ENCODE peak calls at places on chromosomes 16 and 17, in six cellular contexts. Y, S, X, E, R and P are unnamed samples.

GRCh38 chr16:87955302-87956168 is 4.3 kb downstream of the BANP start:
- DNase-seq in R (peak), E (no peak), X (no peak), S (no peak), Y (no peak), P (no peak)

GRCh38 chr16:85142771-85143211 is 30.5 kb upstream of the CIBAR2 start:
- DNase-seq in Y (no peak), S (no peak), X (no peak), E (no peak), R (no peak), P (no peak)

GRCh38 chr17:45096141-45096540 is 35.0 kb downstream of the NMT1 start:
- DNase-seq in R (peak), E (no peak), X (no peak), S (no peak), Y (peak), P (peak)

GRCh38 chr17:27457405-27457730 is 1.1 kb downstream of the KSR1 start:
- DNase-seq in Y (no peak), R (no peak), E (no peak), X (no peak), S (no peak), P (peak)

GRCh38 chr17:41863074-41863843 is 2.0 kb downstream of the KLHL11 start:
- DNase-seq in E (no peak), S (no peak), R (no peak), X (no peak), Y (no peak), P (no peak)

GRCh38 chr17:28550858-28551257 is 1.6 kb downstream of the UNC119 start:
- DNase-seq in X (no peak), Y (no peak), E (no peak), S (peak), R (no peak), P (no peak)

GRCh38 chr17:61457226-61457983 is 5.2 kb downstream of the TBX4 start:
- DNase-seq in S (peak), Y (no peak), E (no peak), R (no peak), X (no peak), P (no peak)

GRCh38 chr17:14084955-14085354 is 15.7 kb downstream of the COX10 start:
- DNase-seq in E (no peak), R (no peak), Y (no peak), S (no peak), X (no peak), P (no peak)

GRCh38 chr16:84562174-84562815 is 55.6 kb downstream of the COTL1 start:
- DNase-seq in X (no peak), E (no peak), S (no peak), R (no peak), Y (no peak), P (no peak)

GRCh38 chr16:891353-891740 is 79.4 kb downstream of the LMF1 start:
- DNase-seq in S (no peak), R (no peak), Y (no peak), E (no peak), X (no peak), P (no peak)
- TF ChIP-seq CTCF in S (no peak), R (no peak), Y (no peak), E (no peak), X (no peak), P (no peak)

GRCh38 chr17:43588121-43588520 is 42.0 kb upstream of the ETV4 start:
- DNase-seq in X (no peak), R (peak), S (no peak), E (no peak), Y (no peak), P (no peak)

GRCh38 chr17:43587647-43588046 is 41.5 kb upstream of the ETV4 start:
- DNase-seq in S (no peak), R (no peak), X (no peak), E (no peak), Y (no peak), P (no peak)

GRCh38 chr17:43588664-43589435 is 42.7 kb upstream of the ETV4 start:
- DNase-seq in Y (no peak), E (no peak), X (no peak), S (no peak), R (peak), P (no peak)

GRCh38 chr17:43595466-43595865 is 49.3 kb upstream of the ETV4 start:
- DNase-seq in E (no peak), S (no peak), Y (no peak), R (no peak), X (no peak), P (no peak)

DNA sequence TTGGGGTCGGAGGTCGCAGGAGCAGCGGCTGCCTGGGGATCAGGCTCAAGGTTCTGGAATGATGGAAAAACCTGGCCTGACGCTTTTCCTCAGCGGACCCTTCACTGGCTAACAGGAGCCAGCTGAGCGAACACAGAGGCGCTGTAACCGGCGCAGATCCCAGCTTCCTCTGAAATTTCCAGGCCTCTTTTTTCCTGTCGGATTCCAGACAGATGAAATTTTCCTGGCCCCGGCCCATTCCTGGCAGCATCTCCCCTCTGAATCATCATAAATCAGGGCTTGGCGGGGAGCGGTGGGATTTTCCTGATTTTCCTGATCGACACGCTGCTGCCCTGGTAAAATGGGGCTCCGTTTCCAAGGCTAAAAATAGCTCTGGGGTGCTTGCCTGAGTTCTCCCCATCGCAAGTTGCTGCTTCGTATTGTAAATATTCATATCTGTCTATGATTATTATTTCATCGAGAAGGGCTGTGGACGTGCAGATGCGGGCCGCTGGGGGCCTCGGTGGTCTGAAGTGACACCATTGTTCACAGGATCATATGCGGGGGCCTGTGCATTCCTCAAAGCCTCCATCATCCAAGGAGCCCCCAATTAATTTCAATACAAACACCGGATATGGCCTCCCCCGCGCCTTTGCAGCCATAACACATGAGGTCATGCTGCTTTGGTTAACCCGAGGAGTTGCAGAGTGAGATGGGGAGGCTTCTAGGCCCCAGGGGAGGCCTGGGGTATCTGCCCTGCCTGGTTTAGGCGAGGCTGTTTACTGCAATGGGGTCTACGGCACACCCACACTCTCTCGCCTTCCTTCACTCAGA is 45.8 kb upstream of the ETV4 start:
- DNase-seq in Y (peak), X (peak), R (peak), S (peak), E (peak), P (no peak)
- TF ChIP-seq CTCF in Y (no peak), X (no peak), R (no peak), S (no peak), E (no peak), P (no peak)

GRCh38 chr17:17774009-17774881 is 62.5 kb downstream of the SREBF1 start:
- DNase-seq in E (peak), R (peak), S (no peak), X (peak), Y (no peak), P (no peak)
- TF ChIP-seq CTCF in E (peak), R (peak), S (no peak), X (peak), Y (no peak), P (peak)

GRCh38 chr16:76639685-76640289 is 362.6 kb downstream of the CNTNAP4 start:
- DNase-seq in Y (peak), E (no peak), X (no peak), S (peak), R (peak), P (peak)
- TF ChIP-seq CTCF in Y (peak), E (no peak), X (no peak), S (peak), R (peak), P (peak)

DNA sequence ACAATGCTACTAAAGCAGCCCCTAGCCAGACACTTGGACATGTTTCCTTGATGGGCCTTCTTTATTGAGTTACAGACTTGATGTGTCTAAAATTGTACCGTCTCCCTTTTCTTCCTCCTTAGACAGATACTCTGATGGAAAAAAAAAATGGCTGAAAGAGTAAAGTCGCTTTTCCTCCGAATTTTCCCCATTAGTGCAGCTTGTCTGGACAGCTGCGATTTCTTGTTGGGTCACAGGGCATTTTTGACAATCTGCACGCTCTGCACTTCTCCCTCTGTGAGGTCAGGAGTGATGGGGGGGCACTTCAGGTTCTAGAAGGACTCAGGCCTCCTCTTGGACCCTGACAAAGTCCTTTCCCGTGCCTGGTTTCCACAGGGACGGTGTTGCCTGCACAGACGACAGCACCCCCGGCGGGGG is 968 bp upstream of the PRKAR1A start:
- DNase-seq in E (no peak), Y (no peak), S (no peak), R (peak), X (no peak), P (no peak)
- TF ChIP-seq CTCF in E (peak), Y (peak), S (no peak), R (no peak), X (no peak), P (no peak)